ENCODE peak calls at places on chromosome 2, in nine cellular contexts. One of them, this sample, is unnamed.

GRCh38 chr2:220966636-220967035 is 605.5 kb downstream of the EPHA4 start:
- DNase-seq in GM12864: no peak
- DNase-seq in AG04449: peak; percentile 67
- DNase-seq in GM06990: no peak
- DNase-seq in brain microvascular endothelial cell: peak; percentile 63
- DNase-seq in pancreas: no peak
- DNase-seq in A549: no peak
- DNase-seq in fibroblast of mammary gland: peak; percentile 73
- DNase-seq in progenitor cell of endocrine pancreas: no peak
- DNase-seq in this sample: no peak

GRCh38 chr2:9162841-9163240 is 43.8 kb upstream of the ASAP2 start:
- DNase-seq in GM12864: no peak
- DNase-seq in AG04449: no peak
- DNase-seq in GM06990: no peak
- DNase-seq in brain microvascular endothelial cell: no peak
- DNase-seq in pancreas: no peak
- DNase-seq in A549: no peak
- DNase-seq in fibroblast of mammary gland: no peak
- DNase-seq in progenitor cell of endocrine pancreas: no peak
- DNase-seq in this sample: no peak

GRCh38 chr2:33412920-33413319 is 63.5 kb upstream of the RASGRP3 start:
- DNase-seq in GM12864: no peak
- DNase-seq in AG04449: no peak
- DNase-seq in GM06990: no peak
- DNase-seq in brain microvascular endothelial cell: peak; percentile 61
- DNase-seq in pancreas: no peak
- DNase-seq in A549: peak; percentile 55
- DNase-seq in fibroblast of mammary gland: peak; percentile 82
- DNase-seq in progenitor cell of endocrine pancreas: no peak
- DNase-seq in this sample: peak; percentile 48

GRCh38 chr2:168565112-168565511 is 109.0 kb downstream of the CERS6 start:
- DNase-seq in GM12864: no peak
- DNase-seq in AG04449: no peak
- DNase-seq in GM06990: no peak
- DNase-seq in brain microvascular endothelial cell: peak; percentile 41
- DNase-seq in pancreas: no peak
- DNase-seq in A549: no peak
- DNase-seq in fibroblast of mammary gland: peak; percentile 89
- DNase-seq in progenitor cell of endocrine pancreas: no peak
- DNase-seq in this sample: no peak

GRCh38 chr2:110674620-110675555 is 3.0 kb downstream of the BUB1 start:
- DNase-seq in GM12864: peak; percentile 96
- DNase-seq in AG04449: no peak
- DNase-seq in GM06990: peak; percentile 61
- DNase-seq in brain microvascular endothelial cell: peak; percentile 42
- DNase-seq in pancreas: no peak
- DNase-seq in A549: peak; percentile 26
- DNase-seq in fibroblast of mammary gland: peak; percentile 52
- DNase-seq in progenitor cell of endocrine pancreas: no peak
- DNase-seq in this sample: peak; percentile 76

GRCh38 chr2:217105733-217106649 is 246.1 kb upstream of the TNP1 start:
- DNase-seq in GM12864: no peak
- DNase-seq in AG04449: peak; percentile 97
- DNase-seq in GM06990: no peak
- DNase-seq in brain microvascular endothelial cell: peak; percentile 88
- DNase-seq in pancreas: no peak
- DNase-seq in A549: peak; percentile 43
- DNase-seq in fibroblast of mammary gland: peak; percentile 83
- DNase-seq in progenitor cell of endocrine pancreas: no peak
- DNase-seq in this sample: no peak

GRCh38 chr2:109193807-109194702 is 65.0 kb downstream of the SH3RF3 start:
- DNase-seq in GM12864: no peak
- DNase-seq in AG04449: no peak
- DNase-seq in GM06990: no peak
- DNase-seq in brain microvascular endothelial cell: no peak
- DNase-seq in pancreas: no peak
- DNase-seq in A549: no peak
- DNase-seq in fibroblast of mammary gland: no peak
- DNase-seq in progenitor cell of endocrine pancreas: no peak
- DNase-seq in this sample: no peak

GRCh38 chr2:73925853-73926492 is 707 bp upstream of the DGUOK start:
- DNase-seq in GM12864: no peak
- DNase-seq in AG04449: no peak
- DNase-seq in GM06990: no peak
- DNase-seq in brain microvascular endothelial cell: no peak
- DNase-seq in pancreas: no peak
- DNase-seq in A549: no peak
- DNase-seq in fibroblast of mammary gland: no peak
- DNase-seq in progenitor cell of endocrine pancreas: no peak
- DNase-seq in this sample: no peak

GRCh38 chr2:7692657-7693161 is 775.5 kb downstream of the RNF144A start:
- DNase-seq in GM12864: no peak
- DNase-seq in AG04449: peak; percentile 86
- DNase-seq in GM06990: no peak
- DNase-seq in brain microvascular endothelial cell: peak; percentile 37
- DNase-seq in pancreas: no peak
- DNase-seq in A549: no peak
- DNase-seq in fibroblast of mammary gland: peak; percentile 97
- DNase-seq in progenitor cell of endocrine pancreas: no peak
- DNase-seq in this sample: no peak

GRCh38 chr2:112109278-112109677 is 28.9 kb upstream of the FBLN7 start:
- DNase-seq in GM12864: no peak
- DNase-seq in AG04449: no peak
- DNase-seq in GM06990: no peak
- DNase-seq in brain microvascular endothelial cell: no peak
- DNase-seq in pancreas: no peak
- DNase-seq in A549: no peak
- DNase-seq in fibroblast of mammary gland: no peak
- DNase-seq in progenitor cell of endocrine pancreas: no peak
- DNase-seq in this sample: no peak

GRCh38 chr2:82395531-82395930 is 2063.5 kb downstream of the SUCLG1 start:
- DNase-seq in GM12864: no peak
- DNase-seq in AG04449: no peak
- DNase-seq in GM06990: no peak
- DNase-seq in brain microvascular endothelial cell: no peak
- DNase-seq in pancreas: no peak
- DNase-seq in A549: no peak
- DNase-seq in fibroblast of mammary gland: no peak
- DNase-seq in progenitor cell of endocrine pancreas: no peak
- DNase-seq in this sample: no peak

GRCh38 chr2:232278534-232278933 is 100.0 kb upstream of the ALPP start:
- DNase-seq in GM12864: no peak
- DNase-seq in AG04449: no peak
- DNase-seq in GM06990: no peak
- DNase-seq in brain microvascular endothelial cell: no peak
- DNase-seq in pancreas: no peak
- DNase-seq in A549: no peak
- DNase-seq in fibroblast of mammary gland: no peak
- DNase-seq in progenitor cell of endocrine pancreas: no peak
- DNase-seq in this sample: no peak

GRCh38 chr2:195338856-195339255 is 318.2 kb upstream of the SLC39A10 start:
- DNase-seq in GM12864: no peak
- DNase-seq in AG04449: no peak
- DNase-seq in GM06990: no peak
- DNase-seq in brain microvascular endothelial cell: no peak
- DNase-seq in pancreas: no peak
- DNase-seq in A549: no peak
- DNase-seq in fibroblast of mammary gland: no peak
- DNase-seq in progenitor cell of endocrine pancreas: no peak
- DNase-seq in this sample: no peak

GRCh38 chr2:86011449-86011941 is 94.2 kb downstream of the POLR1A start:
- DNase-seq in GM12864: no peak
- DNase-seq in AG04449: no peak
- DNase-seq in GM06990: no peak
- DNase-seq in brain microvascular endothelial cell: no peak
- DNase-seq in pancreas: no peak
- DNase-seq in A549: no peak
- DNase-seq in fibroblast of mammary gland: no peak
- DNase-seq in progenitor cell of endocrine pancreas: no peak
- DNase-seq in this sample: no peak

GRCh38 chr2:128292599-128293425 is 25.9 kb downstream of the HS6ST1 start:
- DNase-seq in GM12864: no peak
- DNase-seq in AG04449: no peak
- DNase-seq in GM06990: no peak
- DNase-seq in brain microvascular endothelial cell: no peak
- DNase-seq in pancreas: no peak
- DNase-seq in A549: no peak
- DNase-seq in fibroblast of mammary gland: no peak
- DNase-seq in progenitor cell of endocrine pancreas: no peak
- DNase-seq in this sample: no peak

GRCh38 chr2:200179201-200179600 is 127.3 kb upstream of the SPATS2L start:
- DNase-seq in GM12864: no peak
- DNase-seq in AG04449: no peak
- DNase-seq in GM06990: no peak
- DNase-seq in brain microvascular endothelial cell: no peak
- DNase-seq in pancreas: no peak
- DNase-seq in A549: no peak
- DNase-seq in fibroblast of mammary gland: no peak
- DNase-seq in progenitor cell of endocrine pancreas: no peak
- DNase-seq in this sample: no peak

GRCh38 chr2:101983486-101983885 is 8.3 kb upstream of the IL1R2 start:
- DNase-seq in GM12864: no peak
- DNase-seq in AG04449: no peak
- DNase-seq in GM06990: no peak
- DNase-seq in brain microvascular endothelial cell: no peak
- DNase-seq in pancreas: no peak
- DNase-seq in A549: no peak
- DNase-seq in fibroblast of mammary gland: no peak
- DNase-seq in progenitor cell of endocrine pancreas: no peak
- DNase-seq in this sample: no peak

GRCh38 chr2:155766342-155767115 is 566.0 kb downstream of the NR4A2 start:
- DNase-seq in GM12864: no peak
- DNase-seq in AG04449: no peak
- DNase-seq in GM06990: no peak
- DNase-seq in brain microvascular endothelial cell: no peak
- DNase-seq in pancreas: no peak
- DNase-seq in A549: no peak
- DNase-seq in fibroblast of mammary gland: no peak
- DNase-seq in progenitor cell of endocrine pancreas: no peak
- DNase-seq in this sample: no peak

GRCh38 chr2:12010779-12011178 is 264.3 kb downstream of the LPIN1 start:
- DNase-seq in GM12864: no peak
- DNase-seq in AG04449: no peak
- DNase-seq in GM06990: no peak
- DNase-seq in brain microvascular endothelial cell: no peak
- DNase-seq in pancreas: no peak
- DNase-seq in A549: no peak
- DNase-seq in fibroblast of mammary gland: no peak
- DNase-seq in progenitor cell of endocrine pancreas: no peak
- DNase-seq in this sample: no peak
- TF ChIP-seq CTCF in GM12864: no peak
- TF ChIP-seq CTCF in AG04449: no peak
- TF ChIP-seq CTCF in GM06990: no peak
- TF ChIP-seq CTCF in brain microvascular endothelial cell: no peak
- TF ChIP-seq CTCF in pancreas: no peak
- TF ChIP-seq CTCF in A549: no peak
- TF ChIP-seq CTCF in fibroblast of mammary gland: no peak
- TF ChIP-seq CTCF in progenitor cell of endocrine pancreas: no peak
- TF ChIP-seq CTCF in this sample: no peak

GRCh38 chr2:231245253-231246094 is 47.0 kb downstream of the ARMC9 start:
- DNase-seq in GM12864: no peak
- DNase-seq in AG04449: no peak
- DNase-seq in GM06990: no peak
- DNase-seq in brain microvascular endothelial cell: no peak
- DNase-seq in pancreas: peak; percentile 42
- DNase-seq in A549: no peak
- DNase-seq in fibroblast of mammary gland: no peak
- DNase-seq in progenitor cell of endocrine pancreas: no peak
- DNase-seq in this sample: no peak
- TF ChIP-seq CTCF in GM12864: peak; percentile 24
- TF ChIP-seq CTCF in AG04449: no peak
- TF ChIP-seq CTCF in GM06990: peak; percentile 52
- TF ChIP-seq CTCF in brain microvascular endothelial cell: peak; percentile 26
- TF ChIP-seq CTCF in pancreas: no peak
- TF ChIP-seq CTCF in A549: no peak
- TF ChIP-seq CTCF in fibroblast of mammary gland: peak; percentile 15
- TF ChIP-seq CTCF in progenitor cell of endocrine pancreas: no peak
- TF ChIP-seq CTCF in this sample: peak; percentile 25

GRCh38 chr2:205510345-205510744 is 172.0 kb upstream of the NRP2 start:
- DNase-seq in GM12864: no peak
- DNase-seq in AG04449: no peak
- DNase-seq in GM06990: no peak
- DNase-seq in brain microvascular endothelial cell: no peak
- DNase-seq in pancreas: no peak
- DNase-seq in A549: no peak
- DNase-seq in fibroblast of mammary gland: no peak
- DNase-seq in progenitor cell of endocrine pancreas: no peak
- DNase-seq in this sample: no peak
- TF ChIP-seq CTCF in GM12864: no peak
- TF ChIP-seq CTCF in AG04449: no peak
- TF ChIP-seq CTCF in GM06990: no peak
- TF ChIP-seq CTCF in brain microvascular endothelial cell: no peak
- TF ChIP-seq CTCF in pancreas: no peak
- TF ChIP-seq CTCF in A549: no peak
- TF ChIP-seq CTCF in fibroblast of mammary gland: no peak
- TF ChIP-seq CTCF in progenitor cell of endocrine pancreas: no peak
- TF ChIP-seq CTCF in this sample: no peak

GRCh38 chr2:237421542-237422047 is 7.6 kb upstream of the COL6A3 start:
- DNase-seq in GM12864: peak; percentile 25
- DNase-seq in AG04449: no peak
- DNase-seq in GM06990: peak; percentile 74
- DNase-seq in brain microvascular endothelial cell: peak; percentile 87
- DNase-seq in pancreas: peak; percentile 46
- DNase-seq in A549: peak; percentile 71
- DNase-seq in fibroblast of mammary gland: peak; percentile 90
- DNase-seq in progenitor cell of endocrine pancreas: peak; percentile 30
- DNase-seq in this sample: peak; percentile 70
- TF ChIP-seq CTCF in GM12864: peak; percentile 88
- TF ChIP-seq CTCF in AG04449: peak; percentile 91
- TF ChIP-seq CTCF in GM06990: peak; percentile 87
- TF ChIP-seq CTCF in brain microvascular endothelial cell: peak; percentile 95
- TF ChIP-seq CTCF in pancreas: peak; percentile 50
- TF ChIP-seq CTCF in A549: peak; percentile 85
- TF ChIP-seq CTCF in fibroblast of mammary gland: peak; percentile 80
- TF ChIP-seq CTCF in progenitor cell of endocrine pancreas: peak; percentile 73
- TF ChIP-seq CTCF in this sample: peak; percentile 60